ENCODE peak calls at places on chromosome 11, in five cellular contexts. Z, J, T, F and Y are unnamed samples.

GRCh38 chr11:12212821-12213185 is 102.4 kb downstream of the MICAL2 start:
- DNase-seq in Z (no peak), J (no peak), T (peak; percentile 40), F (no peak), Y (no peak)

GRCh38 chr11:31646206-31646605 is 136.6 kb downstream of the ELP4 start:
- DNase-seq in Z (no peak), J (peak; percentile 76), T (no peak), F (peak; percentile 1), Y (no peak)

GRCh38 chr11:71293961-71294782 is 41.8 kb upstream of the SHANK2 start:
- DNase-seq in Z (no peak), J (no peak), T (no peak), F (no peak), Y (no peak)

GRCh38 chr11:61331636-61332035 is 1.3 kb downstream of the DDB1 start:
- DNase-seq in Z (no peak), J (no peak), T (no peak), F (no peak), Y (no peak)

GRCh38 chr11:64791781-64792291 is 11.2 kb downstream of the MAP4K2 start:
- DNase-seq in Z (no peak), J (no peak), T (no peak), F (no peak), Y (no peak)

GRCh38 chr11:15770798-15771414 is 585.4 kb downstream of the SOX6 start:
- DNase-seq in Z (peak; percentile 68), J (peak; percentile 33), T (peak; percentile 52), F (peak; percentile 41), Y (peak; percentile 51)

GRCh38 chr11:123451183-123451907 is 21.3 kb downstream of the GRAMD1B start:
- DNase-seq in Z (no peak), J (no peak), T (no peak), F (no peak), Y (no peak)

GRCh38 chr11:76236092-76237026 is 30.1 kb upstream of the WNT11 start:
- DNase-seq in Z (peak; percentile 84), J (peak; percentile 43), T (peak; percentile 33), F (peak; percentile 71), Y (no peak)

GRCh38 chr11:86152006-86152862 is 83.3 kb upstream of the PICALM start:
- DNase-seq in Z (no peak), J (peak; percentile 82), T (peak; percentile 53), F (no peak), Y (no peak)

GRCh38 chr11:8252388-8252787 is 11.3 kb downstream of the LMO1 start:
- DNase-seq in Z (peak; percentile 12), J (no peak), T (no peak), F (no peak), Y (no peak)

GRCh38 chr11:120303004-120303637 is 22.0 kb upstream of the TLCD5 start:
- DNase-seq in Z (peak; percentile 79), J (peak; percentile 80), T (peak; percentile 80), F (peak; percentile 78), Y (peak; percentile 78)

GRCh38 chr11:120149246-120149645 is 11.3 kb upstream of the TRIM29 start:
- DNase-seq in Z (no peak), J (no peak), T (no peak), F (no peak), Y (no peak)

GRCh38 chr11:5865826-5866225 is 8.3 kb upstream of the OR52E8 start:
- DNase-seq in Z (no peak), J (no peak), T (no peak), F (no peak), Y (no peak)

GRCh38 chr11:3959015-3959917 is 103.8 kb downstream of the STIM1 start:
- DNase-seq in Z (no peak), J (peak; percentile 88), T (peak; percentile 71), F (peak; percentile 41), Y (no peak)

GRCh38 chr11:73252577-73253191 is 19.5 kb upstream of the P2RY6 start:
- DNase-seq in Z (peak; percentile 39), J (no peak), T (no peak), F (no peak), Y (no peak)

GRCh38 chr11:61037694-61038093 is 64.6 kb upstream of the CD5 start:
- DNase-seq in Z (no peak), J (no peak), T (no peak), F (no peak), Y (no peak)

GRCh38 chr11:85752890-85753581 is 57.9 kb downstream of the SYTL2 start:
- DNase-seq in Z (no peak), J (peak; percentile 32), T (no peak), F (no peak), Y (no peak)

GRCh38 chr11:39777035-39777434 is 1682.4 kb downstream of the LRRC4C start:
- DNase-seq in Z (no peak), J (no peak), T (no peak), F (no peak), Y (no peak)

GRCh38 chr11:41175304-41175972 is 284.0 kb downstream of the LRRC4C start:
- DNase-seq in Z (no peak), J (no peak), T (no peak), F (no peak), Y (no peak)

GRCh38 chr11:47856186-47856585 is 8.0 kb upstream of the NUP160 start:
- DNase-seq in Z (no peak), J (no peak), T (peak; percentile 58), F (no peak), Y (no peak)

GRCh38 chr11:10298342-10298741 is 4.3 kb upstream of the SBF2 start:
- DNase-seq in Z (no peak), J (no peak), T (peak; percentile 98), F (peak; percentile 98), Y (no peak)

GRCh38 chr11:11296434-11296833 is 56.6 kb downstream of the CSNK2A3 start:
- DNase-seq in Z (no peak), J (no peak), T (no peak), F (no peak), Y (no peak)

GRCh38 chr11:27722945-27723344 is 22.7 kb upstream of the BDNF start:
- DNase-seq in Z (peak; percentile 68), J (no peak), T (no peak), F (peak; percentile 55), Y (no peak)

GRCh38 chr11:125504580-125504979 is 8.5 kb upstream of the FEZ1 start:
- DNase-seq in Z (no peak), J (no peak), T (no peak), F (no peak), Y (no peak)
- H2AK5ac ChIP-seq in Z (no peak overlapping the region), J (no peak overlapping the region), T (no peak overlapping the region), F (no peak overlapping the region), Y (no peak overlapping the region)

GRCh38 chr11:98561216-98561615 is 459.5 kb upstream of the CNTN5 start:
- DNase-seq in Z (peak; percentile 31), J (no peak), T (no peak), F (no peak), Y (no peak)
- H2AFZ ChIP-seq in Z (peak overlapping the region; percentile 96), J (no peak overlapping the region), T (no peak overlapping the region), F (no peak overlapping the region), Y (peak overlapping the region; percentile 59)

GRCh38 chr11:79437274-79437980 is 3.4 kb downstream of the TENM4 start:
- DNase-seq in Z (peak; percentile 82), J (peak; percentile 45), T (peak; percentile 57), F (peak; percentile 48), Y (peak; percentile 69)

GRCh38 chr11:79437981-79438630 is 2.7 kb downstream of the TENM4 start:
- DNase-seq in Z (peak; percentile 61), J (no peak), T (peak; percentile 63), F (peak; percentile 22), Y (no peak)

GRCh38 chr11:79431535-79431934 is 9.3 kb downstream of the TENM4 start:
- DNase-seq in Z (no peak), J (no peak), T (peak; percentile 89), F (no peak), Y (no peak)

GRCh38 chr11:79436911-79437273 is 3.9 kb downstream of the TENM4 start:
- DNase-seq in Z (peak; percentile 35), J (no peak), T (no peak), F (no peak), Y (peak; percentile 2)

GRCh38 chr11:79434263-79434662 is 6.6 kb downstream of the TENM4 start:
- DNase-seq in Z (no peak), J (no peak), T (peak; percentile 44), F (no peak), Y (no peak)
- H3K27ac ChIP-seq in Z (no peak overlapping the region), J (no peak overlapping the region), T (no peak overlapping the region), F (no peak overlapping the region), Y (no peak overlapping the region)

GRCh38 chr11:107427569-107428180 is 29.9 kb downstream of the CWF19L2 start:
- DNase-seq in Z (no peak), J (no peak), T (no peak), F (no peak), Y (no peak)
- H2AK5ac ChIP-seq in Z (no peak overlapping the region), J (no peak overlapping the region), T (no peak overlapping the region), F (no peak overlapping the region), Y (no peak overlapping the region)

GRCh38 chr11:106424111-106424510 is 346.6 kb downstream of the AASDHPPT start:
- DNase-seq in Z (no peak), J (peak; percentile 16), T (peak; percentile 83), F (peak; percentile 38), Y (no peak)
- H2AFZ ChIP-seq in Z (no peak overlapping the region), J (no peak overlapping the region), T (no peak overlapping the region), F (no peak overlapping the region), Y (no peak overlapping the region)

DNA sequence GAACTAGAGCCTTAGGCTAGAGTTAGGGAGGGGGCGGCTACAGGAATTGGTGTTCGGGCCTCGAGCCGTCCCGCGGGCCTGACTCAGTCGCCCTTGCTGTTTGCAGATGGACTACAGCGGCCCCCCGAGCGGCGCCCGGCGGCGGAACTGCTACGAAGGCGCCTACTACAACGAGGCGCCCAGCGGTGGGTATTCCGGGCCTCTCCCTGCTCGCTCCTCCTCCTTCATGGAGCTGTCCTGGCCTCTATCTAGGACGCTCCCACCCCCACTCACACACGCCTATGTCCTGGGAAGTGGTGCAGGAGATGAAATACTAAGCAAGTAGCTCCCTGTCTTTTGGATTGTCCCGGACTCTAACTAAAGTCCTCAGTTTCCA is 1.4 kb downstream of the MYOD1 start:
- DNase-seq in Z (peak; percentile 53), J (no peak), T (no peak), F (no peak), Y (no peak)
- H3K27ac ChIP-seq in Z (no peak overlapping the region), J (no peak overlapping the region), T (no peak overlapping the region), F (no peak overlapping the region), Y (no peak overlapping the region)

GRCh38 chr11:876550-876949 is 33.9 kb downstream of the TSPAN4 start:
- DNase-seq in Z (no peak), J (no peak), T (peak; percentile 6), F (no peak), Y (no peak)

GRCh38 chr11:875203-875602 is 32.6 kb downstream of the TSPAN4 start:
- DNase-seq in Z (no peak), J (no peak), T (no peak), F (no peak), Y (no peak)

GRCh38 chr11:877565-877964 is 33.0 kb downstream of the CHID1 start:
- DNase-seq in Z (peak; percentile 85), J (peak; percentile 12), T (no peak), F (no peak), Y (no peak)

GRCh38 chr11:873723-874122 is 31.1 kb downstream of the TSPAN4 start:
- DNase-seq in Z (no peak), J (no peak), T (peak; percentile 11), F (no peak), Y (no peak)

DNA sequence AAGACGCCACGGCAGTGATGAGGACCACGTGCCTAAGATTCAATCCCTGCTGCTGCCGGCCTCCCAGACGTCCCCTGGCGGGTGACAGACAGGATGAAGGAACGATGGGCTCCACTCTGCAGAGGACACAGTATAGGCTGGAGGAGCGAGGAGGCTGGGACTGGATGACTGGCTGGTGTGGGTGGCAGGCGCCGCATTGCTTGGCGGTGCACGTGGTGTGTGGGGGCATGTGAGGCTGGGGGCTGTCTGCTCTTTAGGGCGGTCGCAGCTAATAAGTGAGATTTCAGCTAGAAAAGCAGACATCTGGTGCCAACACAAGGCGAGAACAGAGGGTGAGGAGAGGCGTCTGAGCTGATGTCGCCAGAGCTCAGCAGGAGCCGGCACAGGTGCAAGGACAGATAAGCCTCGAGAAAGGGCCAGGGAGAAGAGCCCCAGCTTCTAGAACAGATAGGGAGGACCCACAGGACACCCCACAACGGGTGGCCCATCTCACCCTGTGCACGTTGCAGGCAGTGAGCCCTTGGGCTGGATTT is 33.2 kb downstream of the TSPAN4 start:
- DNase-seq in Z (no peak), J (no peak), T (no peak), F (no peak), Y (no peak)
- H2AK5ac ChIP-seq in Z (no peak overlapping the region), J (no peak overlapping the region), T (no peak overlapping the region), F (no peak overlapping the region), Y (no peak overlapping the region)